ENCODE peak calls at places on chromosomes 1 and 21, in four cellular contexts. One of them, this sample, is unnamed.

GRCh38 chr1:22665752-22666151 is 12.7 kb downstream of the C1QB start:
- DNase-seq in fibroblast of lung: peak
- DNase-seq in HT-29: peak
- DNase-seq in AG08396: peak
- DNase-seq in this sample: peak

GRCh38 chr21:14120091-14120734 is 90.5 kb downstream of the LIPI start:
- DNase-seq in fibroblast of lung: no peak
- DNase-seq in AG08396: no peak
- DNase-seq in HT-29: peak
- DNase-seq in this sample: peak

GRCh38 chr1:25062621-25063255 is 132.7 kb upstream of the RUNX3 start:
- DNase-seq in fibroblast of lung: no peak
- DNase-seq in AG08396: no peak
- DNase-seq in HT-29: no peak
- DNase-seq in this sample: no peak

GRCh38 chr1:1116701-1117468 is 996 bp upstream of the C1orf159 start:
- DNase-seq in AG08396: peak
- DNase-seq in fibroblast of lung: no peak
- DNase-seq in HT-29: peak
- DNase-seq in this sample: peak

GRCh38 chr1:27117733-27118439 is 37.0 kb downstream of the SLC9A1 start:
- DNase-seq in AG08396: no peak
- DNase-seq in HT-29: peak
- DNase-seq in fibroblast of lung: no peak
- DNase-seq in this sample: no peak

GRCh38 chr1:176878750-176879536 is 285.6 kb downstream of the ASTN1 start:
- DNase-seq in HT-29: no peak
- DNase-seq in fibroblast of lung: no peak
- DNase-seq in AG08396: no peak
- DNase-seq in this sample: no peak

GRCh38 chr1:213327318-213327667 is 276.3 kb downstream of the RPS6KC1 start:
- DNase-seq in AG08396: peak
- DNase-seq in HT-29: no peak
- DNase-seq in fibroblast of lung: peak
- DNase-seq in this sample: peak

GRCh38 chr1:229209816-229210215 is 61.1 kb upstream of the RAB4A start:
- DNase-seq in HT-29: no peak
- DNase-seq in fibroblast of lung: peak
- DNase-seq in AG08396: no peak
- DNase-seq in this sample: no peak

GRCh38 chr1:57879700-57880099 is 455.8 kb upstream of the DAB1 start:
- DNase-seq in AG08396: no peak
- DNase-seq in fibroblast of lung: no peak
- DNase-seq in HT-29: no peak
- DNase-seq in this sample: no peak

GRCh38 chr1:9201421-9202239 is 32.9 kb upstream of the H6PD start:
- DNase-seq in fibroblast of lung: peak
- DNase-seq in AG08396: peak
- DNase-seq in HT-29: no peak
- DNase-seq in this sample: peak

GRCh38 chr1:159686599-159687299 is 27.6 kb downstream of the CRP start:
- DNase-seq in HT-29: no peak
- DNase-seq in AG08396: no peak
- DNase-seq in fibroblast of lung: no peak
- DNase-seq in this sample: no peak

GRCh38 chr1:27141266-27142003 is 13.5 kb downstream of the SLC9A1 start:
- DNase-seq in HT-29: peak
- DNase-seq in AG08396: no peak
- DNase-seq in fibroblast of lung: no peak
- DNase-seq in this sample: no peak

GRCh38 chr1:232211149-232211548 is 418.8 kb downstream of the SIPA1L2 start:
- DNase-seq in HT-29: peak
- DNase-seq in fibroblast of lung: no peak
- DNase-seq in AG08396: no peak
- DNase-seq in this sample: no peak